ENCODE peak calls at places on chromosomes 11 and 22, in five cellular contexts. K, D, I, P and Z are unnamed samples.

GRCh38 chr22:28832731-28833130 is 32.4 kb upstream of the XBP1 start:
- DNase-seq in K (no peak), D (no peak), I (no peak), P (no peak), Z (no peak)

GRCh38 chr22:41826001-41826400 is 6.9 kb upstream of the SREBF2 start:
- DNase-seq in K (no peak), D (no peak), I (no peak), P (no peak), Z (no peak)

GRCh38 chr11:44727373-44728084 is 767 bp downstream of the TSPAN18 start:
- DNase-seq in K (peak), D (peak), I (peak), P (peak), Z (peak)

GRCh38 chr11:1557904-1558831 is 13.9 kb downstream of the DUSP8 start:
- DNase-seq in K (peak), D (peak), I (peak), P (no peak), Z (peak)

GRCh38 chr11:132626446-132626845 is 905.9 kb downstream of the OPCML start:
- DNase-seq in K (no peak), D (no peak), I (no peak), P (no peak), Z (no peak)

GRCh38 chr22:50621491-50621880 is 6.5 kb downstream of the ARSA start:
- DNase-seq in K (no peak), D (no peak), I (no peak), P (no peak), Z (no peak)

GRCh38 chr11:69081180-69081579 is 32.4 kb downstream of the TPCN2 start:
- DNase-seq in K (no peak), D (no peak), I (no peak), P (no peak), Z (no peak)

GRCh38 chr11:55172734-55173415 is 89.1 kb upstream of the TRIM48 start:
- DNase-seq in K (no peak), D (no peak), I (peak), P (no peak), Z (no peak)

GRCh38 chr11:44082645-44083044 is 12.8 kb upstream of the EXT2 start:
- DNase-seq in K (no peak), D (no peak), I (no peak), P (no peak), Z (no peak)

GRCh38 chr22:17838180-17838865 is 64.1 kb upstream of the BID start:
- DNase-seq in K (no peak), D (no peak), I (no peak), P (no peak), Z (no peak)

GRCh38 chr11:102615077-102615893 is 9.8 kb downstream of the MMP20 start:
- DNase-seq in K (no peak), D (no peak), I (no peak), P (no peak), Z (peak)

GRCh38 chr11:656866-657265 is 19.8 kb downstream of the DRD4 start:
- DNase-seq in K (no peak), D (no peak), I (no peak), P (no peak), Z (no peak)

GRCh38 chr11:95829580-95830259 is 39.4 kb downstream of the CEP57 start:
- DNase-seq in K (no peak), D (no peak), I (peak), P (no peak), Z (peak)

GRCh38 chr22:26887456-26887855 is 230.1 kb downstream of the MIAT start:
- DNase-seq in K (peak), D (no peak), I (peak), P (no peak), Z (peak)

GRCh38 chr11:94968334-94968958 is 4.9 kb downstream of the CWC15 start:
- DNase-seq in K (no peak), D (no peak), I (peak), P (no peak), Z (no peak)

GRCh38 chr22:47307326-47307725 is 544.9 kb downstream of the TBC1D22A start:
- DNase-seq in K (peak), D (no peak), I (peak), P (no peak), Z (no peak)

GRCh38 chr11:114794048-114794684 is 115.8 kb downstream of the NXPE2 start:
- DNase-seq in K (no peak), D (no peak), I (no peak), P (no peak), Z (no peak)

GRCh38 chr11:45810431-45811108 is 5.6 kb downstream of the SLC35C1 start:
- DNase-seq in K (no peak), D (no peak), I (no peak), P (no peak), Z (no peak)

GRCh38 chr22:49148895-49149418 is 678.7 kb downstream of the BRD1 start:
- DNase-seq in K (no peak), D (no peak), I (no peak), P (no peak), Z (no peak)

GRCh38 chr22:28706845-28707244 is 27.2 kb upstream of the TTC28 start:
- DNase-seq in K (no peak), D (no peak), I (no peak), P (no peak), Z (no peak)

GRCh38 chr11:73012121-73012863 is 129.8 kb downstream of the FCHSD2 start:
- DNase-seq in K (no peak), D (no peak), I (peak), P (peak), Z (peak)

GRCh38 chr11:123302751-123303195 is 107.7 kb upstream of the CLMP start:
- DNase-seq in K (peak), D (no peak), I (peak), P (no peak), Z (no peak)

GRCh38 chr11:9060700-9061111 is 30.7 kb downstream of the SCUBE2 start:
- DNase-seq in K (no peak), D (no peak), I (no peak), P (no peak), Z (no peak)

GRCh38 chr11:57299150-57299737 is 25.5 kb downstream of the TNKS1BP1 start:
- DNase-seq in K (no peak), D (no peak), I (no peak), P (no peak), Z (no peak)

GRCh38 chr11:128354476-128354875 is 232.9 kb downstream of the ETS1 start:
- DNase-seq in K (no peak), D (no peak), I (peak), P (no peak), Z (no peak)

GRCh38 chr11:4826425-4826824 is 5.3 kb downstream of the OR51F2 start:
- DNase-seq in K (no peak), D (no peak), I (peak), P (no peak), Z (no peak)

GRCh38 chr11:6646631-6647281 is 8.9 kb downstream of the DCHS1 start:
- DNase-seq in K (no peak), D (no peak), I (peak), P (no peak), Z (no peak)

GRCh38 chr22:36238348-36239149 is 778 bp downstream of the APOL2 start:
- DNase-seq in K (no peak), D (no peak), I (peak), P (no peak), Z (no peak)

GRCh38 chr11:35944503-35945136 is 758 bp downstream of the LDLRAD3 start:
- DNase-seq in K (no peak), D (peak), I (peak), P (no peak), Z (no peak)

GRCh38 chr11:66725646-66726045 is 3.4 kb downstream of the SPTBN2 start:
- DNase-seq in K (no peak), D (peak), I (peak), P (no peak), Z (no peak)

GRCh38 chr11:35746356-35747153 is 84.0 kb downstream of the TRIM44 start:
- DNase-seq in K (no peak), D (no peak), I (no peak), P (no peak), Z (no peak)

GRCh38 chr11:125075900-125076317 is 12.8 kb downstream of the SLC37A2 start:
- DNase-seq in K (no peak), D (no peak), I (peak), P (no peak), Z (no peak)

GRCh38 chr22:20425821-20426615 is 11.6 kb downstream of the SCARF2 start:
- DNase-seq in K (no peak), D (no peak), I (no peak), P (no peak), Z (no peak)